ENCODE peak calls at places on chromosomes 5 and 9, in ten cellular contexts. T is cardiac muscle cell, O is choroid plexus epithelial cell, J is dorsolateral prefrontal cortex, L is heart right ventricle, S is lung, P is prostate gland, C is MM.1S, K is transverse colon, B is endodermal cell. G is an unnamed sample.

GRCh38 chr9:108761530-108762347 is 94.0 kb downstream of the ACTL7B start:
- DNase-seq in T (peak; percentile 69), O (peak; percentile 71), J (peak; percentile 36), L (peak; percentile 29), S (peak; percentile 60), P (peak; percentile 60), C (peak; percentile 40), K (peak; percentile 61), B (peak; percentile 82), G (peak; percentile 32)

GRCh38 chr5:83553000-83553486 is 81.5 kb downstream of the VCAN start:
- DNase-seq in T (no peak), O (no peak), J (no peak), L (peak; percentile 17), S (no peak), P (no peak), C (no peak), K (no peak), B (no peak), G (no peak)

GRCh38 chr5:102916114-102916513 is 161.0 kb downstream of the PAM start:
- DNase-seq in T (no peak), O (no peak), J (no peak), L (no peak), S (no peak), P (no peak), C (no peak), K (no peak), B (no peak), G (no peak)

GRCh38 chr9:69174645-69175487 is 789 bp downstream of the TJP2 start:
- DNase-seq in T (peak; percentile 56), O (peak; percentile 98), J (no peak), L (no peak), S (no peak), P (no peak), C (peak; percentile 65), K (peak; percentile 21), B (peak; percentile 75), G (no peak)

GRCh38 chr9:125343518-125344284 is 82.1 kb downstream of the GAPVD1 start:
- DNase-seq in T (no peak), O (peak; percentile 87), J (no peak), L (no peak), S (peak; percentile 34), P (no peak), C (no peak), K (no peak), B (peak; percentile 85), G (peak; percentile 89)

GRCh38 chr9:104247899-104248460 is 153.9 kb downstream of the SMC2 start:
- DNase-seq in T (no peak), O (no peak), J (no peak), L (no peak), S (no peak), P (no peak), C (no peak), K (no peak), B (no peak), G (no peak)

GRCh38 chr5:122445070-122445469 is 133.0 kb downstream of the SNCAIP start:
- DNase-seq in T (no peak), O (no peak), J (no peak), L (no peak), S (no peak), P (no peak), C (no peak), K (no peak), B (no peak), G (no peak)

GRCh38 chr5:133333561-133334150 is 278.7 kb downstream of the FSTL4 start:
- DNase-seq in T (no peak), O (no peak), J (no peak), L (no peak), S (no peak), P (no peak), C (no peak), K (no peak), B (no peak), G (no peak)

GRCh38 chr5:9785751-9786150 is 155.6 kb upstream of the TAS2R1 start:
- DNase-seq in T (no peak), O (no peak), J (no peak), L (no peak), S (no peak), P (no peak), C (no peak), K (no peak), B (no peak), G (no peak)

GRCh38 chr5:81506900-81507588 is 113.1 kb upstream of the ACOT12 start:
- DNase-seq in T (peak; percentile 86), O (peak; percentile 97), J (no peak), L (no peak), S (peak; percentile 46), P (peak; percentile 57), C (peak; percentile 86), K (peak; percentile 48), B (peak; percentile 58), G (peak; percentile 79)

GRCh38 chr5:147427784-147428401 is 82.0 kb downstream of the DPYSL3 start:
- DNase-seq in T (no peak), O (peak; percentile 75), J (no peak), L (no peak), S (no peak), P (no peak), C (no peak), K (no peak), B (no peak), G (no peak)

DNA sequence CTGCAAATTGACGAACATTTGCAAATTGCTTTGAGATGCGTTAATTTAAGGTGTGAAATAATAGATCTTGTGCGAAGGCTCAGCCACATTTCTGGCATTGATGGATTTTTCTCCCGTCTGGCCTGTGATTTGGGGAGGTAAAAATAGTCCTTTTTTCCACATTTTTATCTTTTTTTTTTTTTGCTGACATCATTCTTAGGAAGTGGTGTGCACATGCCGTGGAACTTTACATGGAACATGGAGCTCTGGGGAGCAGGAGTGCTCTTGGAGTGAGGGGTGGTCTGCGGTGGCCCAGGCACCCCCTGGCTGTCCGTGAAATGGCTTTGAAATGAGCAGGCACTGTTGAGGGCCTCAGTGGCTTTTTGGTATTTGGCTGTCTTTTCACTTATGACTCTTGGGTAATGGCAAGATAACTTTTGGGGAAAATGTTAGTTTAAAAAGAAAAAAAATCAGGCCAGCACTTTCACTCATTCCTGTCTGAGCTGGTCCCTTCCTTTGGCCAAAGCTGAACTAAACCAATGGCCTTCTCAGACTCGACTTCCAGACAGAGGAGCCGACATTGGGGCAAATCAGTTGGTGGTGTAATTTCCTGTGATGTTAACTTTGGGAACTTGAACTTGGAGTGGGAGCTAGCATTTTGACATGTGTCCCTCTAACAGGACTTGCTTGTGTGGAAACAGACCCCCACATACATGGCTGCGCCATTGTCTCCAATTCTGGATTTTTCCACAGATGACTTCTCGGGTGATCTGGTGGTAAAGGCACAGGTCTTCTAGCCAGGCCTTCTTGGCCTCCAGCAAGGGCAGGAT is 4.2 kb downstream of the NEK6 start:
- DNase-seq in T (no peak), O (peak; percentile 19), J (no peak), L (no peak), S (no peak), P (no peak), C (no peak), K (no peak), B (no peak), G (no peak)
- H3K4me3 ChIP-seq in T (no peak overlapping the region), O (peak overlapping the region; percentile 8), J (peak overlapping the region; percentile 1), L (no peak overlapping the region), S (no peak overlapping the region), P (no peak overlapping the region), C (no peak overlapping the region), K (no peak overlapping the region), B (no peak overlapping the region), G (no peak overlapping the region)

GRCh38 chr9:93379051-93379450 is 72.4 kb upstream of the FAM120A start:
- DNase-seq in T (no peak), O (peak; percentile 4), J (no peak), L (no peak), S (no peak), P (no peak), C (no peak), K (no peak), B (no peak), G (no peak)
- TF ChIP-seq CTCF in T (peak; percentile 13), O (peak; percentile 44), J (peak; percentile 22), L (no peak), S (no peak), P (no peak), C (no peak), K (no peak), B (peak; percentile 70), G (no peak)

DNA sequence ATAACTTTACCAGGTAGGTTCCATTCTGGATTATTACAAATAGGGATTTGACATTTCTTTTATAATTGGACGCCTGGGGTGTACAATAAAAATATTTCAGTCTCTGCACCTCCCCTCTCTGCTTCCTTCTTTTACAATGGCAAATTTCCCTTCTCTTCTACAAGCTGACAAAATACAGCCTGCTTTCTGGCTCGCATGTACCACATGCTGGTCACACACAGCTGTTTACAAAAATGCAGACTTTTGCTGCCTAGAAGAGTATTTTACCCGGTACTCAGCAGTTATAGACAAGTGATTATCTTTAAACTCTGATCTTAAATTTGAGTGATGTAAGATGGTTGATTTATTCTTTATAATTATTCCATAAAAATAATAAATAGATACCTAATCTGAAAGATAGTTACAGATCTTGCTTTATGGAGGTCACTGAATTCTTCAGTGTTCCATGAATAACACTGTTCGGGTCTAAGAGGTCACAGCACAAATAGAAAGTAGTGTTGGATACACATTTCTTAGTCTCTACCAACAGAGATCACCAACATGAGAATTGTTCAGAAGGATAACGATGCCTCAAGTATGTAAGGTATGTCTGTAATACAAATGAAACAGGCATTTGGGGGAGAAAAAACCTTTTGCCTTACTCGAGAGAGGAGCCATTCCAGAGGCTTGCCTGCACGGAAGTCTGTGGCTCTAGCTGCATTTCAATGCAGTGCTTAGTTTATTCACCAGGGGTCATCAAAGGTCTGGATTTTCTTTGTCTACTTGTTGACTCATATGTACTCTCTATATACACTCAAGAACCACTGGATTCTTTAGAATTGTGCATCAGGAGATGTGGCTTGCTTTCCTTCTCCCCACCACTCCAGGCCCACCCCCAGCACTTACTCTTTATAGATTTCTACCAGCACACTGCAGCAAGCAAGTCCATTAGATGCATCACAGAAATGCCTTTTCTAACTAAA is 206.6 kb upstream of the RFX3 start:
- DNase-seq in T (peak; percentile 78), O (peak; percentile 95), J (no peak), L (no peak), S (peak; percentile 63), P (peak; percentile 66), C (peak; percentile 82), K (peak; percentile 41), B (peak; percentile 84), G (peak; percentile 63)
- H3K4me3 ChIP-seq in T (no peak overlapping the region), O (peak overlapping the region; percentile 41), J (peak overlapping the region; percentile 30), L (no peak overlapping the region), S (no peak overlapping the region), P (no peak overlapping the region), C (peak overlapping the region; percentile 34), K (no peak overlapping the region), B (no peak overlapping the region), G (no peak overlapping the region)

GRCh38 chr5:152905286-152905685 is 500.2 kb upstream of the NMUR2 start:
- DNase-seq in T (no peak), O (no peak), J (no peak), L (no peak), S (no peak), P (no peak), C (no peak), K (no peak), B (no peak), G (no peak)
- TF ChIP-seq CTCF in T (no peak), O (no peak), J (no peak), L (no peak), S (no peak), P (no peak), C (no peak), K (no peak), B (no peak), G (no peak)

DNA sequence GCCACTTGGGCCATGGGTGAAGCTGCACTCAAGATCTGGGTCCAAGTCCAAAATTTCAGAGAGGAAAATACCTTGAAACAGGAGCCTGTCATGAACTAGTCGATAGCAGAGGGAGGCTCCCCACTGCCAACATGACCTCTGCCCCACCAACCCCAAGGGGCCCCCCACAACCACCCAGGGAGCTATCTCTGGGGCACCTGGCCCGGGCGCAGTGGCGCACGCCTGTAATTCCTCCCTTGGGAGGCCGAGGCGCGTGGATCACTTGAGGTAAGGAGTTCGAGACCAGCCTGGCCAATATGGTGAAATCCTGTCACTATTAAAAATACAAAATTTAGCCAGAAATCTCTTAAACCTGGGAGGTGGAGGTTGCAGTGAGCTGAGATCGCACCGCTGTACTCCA is 20.1 kb upstream of the HMCN2 start:
- DNase-seq in T (no peak), O (no peak), J (no peak), L (no peak), S (no peak), P (no peak), C (no peak), K (no peak), B (peak; percentile 22), G (no peak)
- H3K4me3 ChIP-seq in T (no peak overlapping the region), O (no peak overlapping the region), J (no peak overlapping the region), L (no peak overlapping the region), S (no peak overlapping the region), P (no peak overlapping the region), C (no peak overlapping the region), K (no peak overlapping the region), B (no peak overlapping the region), G (no peak overlapping the region)